ENCODE peak calls at places on chromosomes 11 and 22, in five cellular contexts. C, B, D, L and K are unnamed samples.

GRCh38 chr22:37486224-37486845 is at the start of gene MFNG:
- DNase-seq in L (no peak), C (peak), B (no peak), D (peak), K (peak)

GRCh38 chr22:24548812-24549211 is 6.1 kb downstream of the GUCD1 start:
- DNase-seq in C (no peak), D (no peak), L (no peak), B (no peak), K (no peak)

GRCh38 chr22:19119949-19120348 is 2.3 kb downstream of the DGCR2 start:
- DNase-seq in B (no peak), D (no peak), L (no peak), C (no peak), K (no peak)

GRCh38 chr11:73372371-73372993 is 3.7 kb upstream of the RELT start:
- DNase-seq in D (no peak), L (peak), B (peak), C (no peak), K (no peak)

GRCh38 chr22:23984430-23984829 is 4.5 kb downstream of the GSTT2 start:
- DNase-seq in D (peak), C (no peak), L (no peak), B (no peak), K (peak)

GRCh38 chr22:39238966-39239510 is 5.7 kb downstream of the PDGFB start:
- DNase-seq in L (no peak), D (no peak), C (no peak), B (no peak), K (no peak)

GRCh38 chr11:45320366-45320765 is 34.2 kb upstream of the SYT13 start:
- DNase-seq in L (no peak), B (no peak), D (no peak), C (no peak), K (no peak)

GRCh38 chr22:42214625-42215415 is 55.6 kb downstream of the TCF20 start:
- DNase-seq in L (no peak), D (no peak), C (no peak), B (no peak), K (no peak)

GRCh38 chr11:67632175-67632981 is 2.6 kb upstream of the NUDT8 start:
- DNase-seq in L (no peak), D (no peak), B (no peak), C (peak), K (no peak)

GRCh38 chr11:10026514-10026913 is 267.5 kb downstream of the SBF2 start:
- DNase-seq in D (no peak), L (peak), B (peak), C (no peak), K (no peak)

GRCh38 chr11:45079943-45080719 is 66.3 kb upstream of the PRDM11 start:
- DNase-seq in B (no peak), L (no peak), D (no peak), C (peak), K (peak)

GRCh38 chr11:85844439-85845051 is 10.6 kb upstream of the CCDC83 start:
- DNase-seq in B (peak), L (peak), D (no peak), C (no peak), K (no peak)

GRCh38 chr11:74257934-74258553 is 53.4 kb downstream of the P4HA3 start:
- DNase-seq in L (peak), D (no peak), C (peak), B (peak), K (no peak)

GRCh38 chr11:67392182-67392715 is 463 bp downstream of the RAD9A start:
- DNase-seq in C (no peak), L (no peak), D (no peak), B (no peak), K (no peak)

GRCh38 chr11:132674161-132674560 is 858.1 kb downstream of the OPCML start:
- DNase-seq in C (no peak), B (no peak), L (no peak), D (no peak), K (no peak)

GRCh38 chr22:39128508-39128907 is 24.0 kb downstream of the CBX7 start:
- DNase-seq in B (no peak), L (no peak), C (no peak), D (no peak), K (no peak)

GRCh38 chr11:68040957-68041591 is 2.2 kb downstream of the TCIRG1 start:
- DNase-seq in L (no peak), C (no peak), B (no peak), D (no peak), K (no peak)

GRCh38 chr22:20862540-20862939 is 3.7 kb downstream of the SNAP29 start:
- DNase-seq in B (no peak), D (no peak), C (no peak), L (no peak), K (no peak)
- TF ChIP-seq CTCF in B (no peak), D (no peak), C (no peak), L (no peak), K (no peak)

DNA sequence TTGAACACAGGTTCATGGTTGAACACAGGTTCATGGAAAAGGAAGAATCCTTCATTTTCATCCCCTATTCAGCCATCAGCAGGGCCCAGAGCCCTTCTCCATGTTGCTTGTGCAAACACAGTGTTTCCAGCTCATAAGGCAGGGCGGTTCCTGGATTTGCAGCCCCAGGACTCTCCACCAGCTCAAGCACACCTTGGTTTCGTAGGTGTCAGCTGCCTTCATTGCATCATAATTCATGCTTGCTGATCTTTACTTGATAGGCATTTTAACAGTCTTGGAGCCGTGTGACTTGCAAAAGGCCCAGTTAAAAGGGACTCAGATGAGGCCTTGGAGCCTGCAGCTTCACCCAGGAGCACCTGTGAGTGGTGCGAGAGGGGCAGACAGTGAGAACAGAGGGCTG is 318.1 kb upstream of the B3GAT1 start:
- DNase-seq in D (no peak), L (no peak), C (no peak), B (no peak), K (no peak)
- TF ChIP-seq CTCF in D (no peak), L (no peak), C (no peak), B (no peak), K (no peak)

GRCh38 chr11:65060913-65061408 is 2.6 kb upstream of the NAALADL1 start:
- DNase-seq in C (no peak), D (no peak), L (peak), B (no peak), K (no peak)
- TF ChIP-seq CTCF in C (no peak), D (no peak), L (peak), B (peak), K (no peak)

GRCh38 chr22:45460288-45461109 is 42.2 kb upstream of the FBLN1 start:
- DNase-seq in D (no peak), L (peak), B (peak), C (no peak), K (no peak)

GRCh38 chr22:45456811-45457210 is 43.3 kb downstream of the RIBC2 start:
- DNase-seq in B (no peak), C (no peak), D (no peak), L (no peak), K (no peak)

GRCh38 chr22:45459235-45459634 is 43.4 kb upstream of the FBLN1 start:
- DNase-seq in D (no peak), C (no peak), L (no peak), B (no peak), K (no peak)

GRCh38 chr22:45458532-45458931 is 44.2 kb upstream of the FBLN1 start:
- DNase-seq in L (no peak), C (no peak), D (no peak), B (no peak), K (no peak)

GRCh38 chr22:45462034-45462655 is 40.5 kb upstream of the FBLN1 start:
- DNase-seq in L (no peak), B (no peak), D (no peak), C (no peak), K (no peak)
- TF ChIP-seq CTCF in L (no peak), B (no peak), D (no peak), C (no peak), K (no peak)

DNA sequence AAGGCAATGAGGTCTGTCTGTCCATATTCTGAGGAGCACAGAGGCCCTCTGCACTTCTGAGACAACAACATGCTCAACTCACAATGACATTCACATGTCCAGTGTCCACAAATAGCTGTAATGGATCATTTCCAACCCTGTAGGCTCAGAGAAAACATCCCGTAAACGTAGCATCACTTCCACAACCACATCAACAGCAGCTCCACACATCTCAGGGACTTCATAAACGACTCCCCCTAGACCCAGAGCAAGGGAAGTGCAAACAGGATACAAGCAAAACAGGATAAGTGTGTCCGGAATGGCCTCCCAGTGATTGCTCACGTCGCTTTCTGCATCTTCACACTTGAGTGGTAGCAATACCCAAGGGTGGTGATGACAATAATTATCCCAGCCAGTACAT is 100.2 kb downstream of the SYN3 start:
- DNase-seq in B (no peak), C (no peak), L (no peak), D (no peak), K (no peak)
- TF ChIP-seq CTCF in B (no peak), C (no peak), L (no peak), D (no peak), K (no peak)

GRCh38 chr11:110435780-110436717 is 6.3 kb downstream of the FDX1 start:
- DNase-seq in D (no peak), B (peak), C (no peak), L (peak), K (no peak)

GRCh38 chr11:110432713-110433392 is 3.1 kb downstream of the FDX1 start:
- DNase-seq in D (no peak), B (peak), C (no peak), L (peak), K (no peak)

GRCh38 chr11:110433393-110434333 is 3.9 kb downstream of the FDX1 start:
- DNase-seq in C (no peak), D (no peak), B (peak), L (peak), K (peak)

GRCh38 chr11:110438017-110438416 is 8.3 kb downstream of the FDX1 start:
- DNase-seq in L (no peak), D (no peak), B (peak), C (no peak), K (no peak)

DNA sequence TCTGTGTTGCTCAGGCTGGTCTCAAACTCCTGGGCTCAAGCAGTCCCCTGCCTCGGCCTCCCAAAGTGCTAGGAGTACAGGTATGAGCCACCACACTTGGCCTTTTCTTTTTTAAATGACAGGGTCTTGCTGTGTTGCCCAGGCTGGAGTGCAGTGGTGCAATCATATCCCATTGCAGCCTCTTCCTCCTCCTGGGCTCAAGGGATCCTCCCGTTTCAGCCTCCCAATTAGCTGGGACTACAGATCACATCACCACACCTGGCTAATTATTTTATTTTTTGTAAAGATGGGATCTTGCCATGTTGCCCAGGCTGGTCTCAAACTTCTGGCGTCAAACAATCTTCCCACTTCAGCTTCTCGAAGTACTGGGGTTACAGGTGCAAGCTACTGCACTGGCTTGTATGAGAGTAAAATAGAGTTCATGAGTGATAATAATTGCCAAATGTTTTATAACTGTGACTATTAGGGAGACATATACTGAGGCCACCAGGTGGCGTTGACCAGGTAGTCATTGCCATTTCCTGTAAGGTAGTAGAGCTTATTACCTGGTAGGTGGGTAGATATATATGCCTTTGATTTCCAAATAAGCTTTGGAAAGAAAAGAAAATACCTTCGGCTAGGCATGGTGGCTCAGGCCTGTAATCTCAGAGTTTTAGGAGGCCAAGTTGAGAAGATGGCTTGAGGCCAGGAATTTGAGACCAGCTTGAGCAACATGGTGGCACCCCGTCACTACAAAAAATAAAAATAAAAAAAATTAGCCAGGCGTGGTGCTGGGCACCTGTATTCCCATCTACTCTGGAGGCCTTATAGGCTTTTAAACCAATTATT is 5.4 kb downstream of the FDX1 start:
- DNase-seq in L (peak), C (peak), B (no peak), D (no peak), K (no peak)
- TF ChIP-seq CTCF in L (no peak), C (peak), B (no peak), D (no peak), K (peak)

DNA sequence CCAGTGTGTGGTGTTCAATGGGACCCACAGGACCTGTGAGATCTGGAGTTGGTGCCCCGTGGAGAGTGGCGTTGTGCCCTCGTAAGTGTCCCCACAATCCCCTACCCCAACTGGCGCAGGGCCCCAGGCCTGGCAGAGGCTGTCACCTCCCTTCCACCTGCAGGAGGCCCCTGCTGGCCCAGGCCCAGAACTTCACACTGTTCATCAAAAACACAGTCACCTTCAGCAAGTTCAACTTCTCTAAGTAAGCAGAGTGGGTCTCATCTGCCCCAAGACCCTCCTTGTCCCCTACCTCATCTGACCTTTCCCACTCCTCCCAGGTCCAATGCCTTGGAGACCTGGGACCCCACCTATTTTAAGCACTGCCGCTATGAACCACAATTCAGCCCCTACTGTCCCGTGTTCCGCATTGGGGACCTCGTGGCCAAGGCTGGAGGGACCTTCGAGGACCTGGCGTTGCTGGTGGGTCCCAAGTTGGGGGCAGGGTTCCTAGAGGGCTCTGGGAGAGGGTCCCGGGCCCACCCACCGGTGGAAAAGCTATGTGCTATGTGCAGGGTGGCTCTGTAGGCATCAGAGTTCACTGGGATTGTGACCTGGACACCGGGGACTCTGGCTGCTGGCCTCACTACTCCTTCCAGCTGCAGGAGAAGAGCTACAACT is 8.1 kb downstream of the P2RX6 start:
- DNase-seq in D (no peak), C (no peak), B (no peak), L (no peak), K (no peak)
- TF ChIP-seq CTCF in D (no peak), C (no peak), B (no peak), L (no peak), K (peak)

GRCh38 chr11:22169833-22170232 is 23.1 kb upstream of the ANO5 start:
- DNase-seq in D (no peak), C (no peak), B (no peak), L (peak), K (no peak)
- TF ChIP-seq CTCF in D (no peak), C (peak), B (peak), L (peak), K (peak)

GRCh38 chr11:64317325-64317960 is at the start of gene TRMT112:
- DNase-seq in B (peak), L (peak), C (peak), D (peak), K (peak)

GRCh38 chr11:64320556-64320955 is 2.6 kb downstream of the PRDX5 start:
- DNase-seq in D (no peak), C (no peak), L (no peak), B (no peak), K (no peak)

GRCh38 chr11:64318694-64319420 is 936 bp downstream of the PRDX5 start:
- DNase-seq in B (no peak), D (no peak), C (no peak), L (no peak), K (no peak)

GRCh38 chr11:64319421-64319761 is 1.5 kb downstream of the PRDX5 start:
- DNase-seq in L (no peak), B (peak), D (no peak), C (no peak), K (no peak)

DNA sequence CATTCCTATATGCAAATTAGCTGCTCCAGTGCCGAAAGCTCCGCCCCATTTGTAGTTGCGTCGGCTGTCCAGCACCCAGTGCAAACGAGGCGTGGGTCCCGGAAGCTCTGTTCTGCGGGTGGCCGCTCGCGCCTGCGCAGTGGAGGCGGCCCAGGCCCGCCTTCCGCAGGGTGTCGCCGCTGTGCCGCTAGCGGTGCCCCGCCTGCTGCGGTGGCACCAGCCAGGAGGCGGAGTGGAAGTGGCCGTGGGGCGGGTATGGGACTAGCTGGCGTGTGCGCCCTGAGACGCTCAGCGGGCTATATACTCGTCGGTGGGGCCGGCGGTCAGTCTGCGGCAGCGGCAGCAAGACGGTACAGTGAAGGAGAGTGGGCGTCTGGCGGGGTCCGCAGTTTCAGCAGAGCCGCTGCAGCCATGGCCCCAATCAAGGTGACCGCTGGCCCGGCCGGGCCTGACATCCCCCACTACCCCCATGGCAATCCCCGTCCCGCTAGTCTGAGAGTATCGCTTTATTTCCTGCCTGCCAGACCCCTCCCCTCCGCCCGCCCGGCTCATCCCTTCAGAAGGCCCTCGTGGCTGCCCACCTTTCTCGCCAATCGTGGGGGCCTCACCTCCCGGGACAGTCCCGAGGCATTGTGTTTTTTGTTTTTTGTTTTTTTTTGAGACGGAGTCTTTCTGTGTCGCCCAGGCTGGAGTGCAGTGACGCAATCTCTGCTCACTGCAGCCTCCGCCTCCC is at the start of gene PRDX5:
- DNase-seq in L (peak), B (peak), C (peak), D (peak), K (peak)
- TF ChIP-seq CTCF in L (peak), B (peak), C (peak), D (no peak), K (peak)